ENCODE peak calls at places on chromosomes 5 and 9, in ten cellular contexts. One of them, this sample, is unnamed.

GRCh38 chr9:98380065-98380681 is 124.7 kb upstream of the TBC1D2 start:
- DNase-seq in MM.1S: no peak
- DNase-seq in H9: peak
- DNase-seq in astrocyte of the spinal cord: peak
- DNase-seq in fibroblast of mammary gland: peak
- DNase-seq in heart left ventricle: peak
- DNase-seq in GM23338: peak
- DNase-seq in AG10803: peak
- DNase-seq in upper lobe of right lung: no peak
- DNase-seq in left ventricle myocardium inferior: no peak
- DNase-seq in this sample: peak

GRCh38 chr9:121350993-121351561 is 19.0 kb downstream of the STOM start:
- DNase-seq in MM.1S: no peak
- DNase-seq in H9: no peak
- DNase-seq in astrocyte of the spinal cord: peak
- DNase-seq in fibroblast of mammary gland: peak
- DNase-seq in heart left ventricle: peak
- DNase-seq in GM23338: no peak
- DNase-seq in AG10803: peak
- DNase-seq in upper lobe of right lung: no peak
- DNase-seq in left ventricle myocardium inferior: peak
- DNase-seq in this sample: no peak

GRCh38 chr5:173920024-173920753 is 32.0 kb downstream of the CPEB4 start:
- DNase-seq in MM.1S: no peak
- DNase-seq in H9: no peak
- DNase-seq in astrocyte of the spinal cord: no peak
- DNase-seq in fibroblast of mammary gland: no peak
- DNase-seq in heart left ventricle: no peak
- DNase-seq in GM23338: no peak
- DNase-seq in AG10803: peak
- DNase-seq in upper lobe of right lung: no peak
- DNase-seq in left ventricle myocardium inferior: no peak
- DNase-seq in this sample: no peak

GRCh38 chr5:36657563-36657995 is 51.2 kb downstream of the SLC1A3 start:
- DNase-seq in MM.1S: no peak
- DNase-seq in H9: no peak
- DNase-seq in astrocyte of the spinal cord: peak
- DNase-seq in fibroblast of mammary gland: peak
- DNase-seq in heart left ventricle: peak
- DNase-seq in GM23338: no peak
- DNase-seq in AG10803: peak
- DNase-seq in upper lobe of right lung: no peak
- DNase-seq in left ventricle myocardium inferior: peak
- DNase-seq in this sample: no peak

GRCh38 chr5:147887925-147888324 is 9.4 kb downstream of the SCGB3A2 start:
- DNase-seq in MM.1S: no peak
- DNase-seq in H9: no peak
- DNase-seq in astrocyte of the spinal cord: peak
- DNase-seq in fibroblast of mammary gland: peak
- DNase-seq in heart left ventricle: no peak
- DNase-seq in GM23338: no peak
- DNase-seq in AG10803: no peak
- DNase-seq in upper lobe of right lung: no peak
- DNase-seq in left ventricle myocardium inferior: no peak
- DNase-seq in this sample: no peak

GRCh38 chr9:98860871-98861293 is 53.4 kb downstream of the GALNT12 start:
- DNase-seq in MM.1S: no peak
- DNase-seq in H9: no peak
- DNase-seq in astrocyte of the spinal cord: peak
- DNase-seq in fibroblast of mammary gland: peak
- DNase-seq in heart left ventricle: peak
- DNase-seq in GM23338: peak
- DNase-seq in AG10803: peak
- DNase-seq in upper lobe of right lung: no peak
- DNase-seq in left ventricle myocardium inferior: peak
- DNase-seq in this sample: peak

GRCh38 chr9:93592389-93593021 is 16.1 kb downstream of the PHF2 start:
- DNase-seq in MM.1S: no peak
- DNase-seq in H9: peak
- DNase-seq in astrocyte of the spinal cord: peak
- DNase-seq in fibroblast of mammary gland: no peak
- DNase-seq in heart left ventricle: no peak
- DNase-seq in GM23338: peak
- DNase-seq in AG10803: peak
- DNase-seq in upper lobe of right lung: no peak
- DNase-seq in left ventricle myocardium inferior: no peak
- DNase-seq in this sample: no peak

GRCh38 chr9:124776952-124777645 is at the start of gene OLFML2A:
- DNase-seq in MM.1S: no peak
- DNase-seq in H9: no peak
- DNase-seq in astrocyte of the spinal cord: peak
- DNase-seq in fibroblast of mammary gland: peak
- DNase-seq in heart left ventricle: peak
- DNase-seq in GM23338: peak
- DNase-seq in AG10803: no peak
- DNase-seq in upper lobe of right lung: peak
- DNase-seq in left ventricle myocardium inferior: no peak
- DNase-seq in this sample: peak

GRCh38 chr5:39606592-39606990 is 181.8 kb upstream of the DAB2 start:
- DNase-seq in MM.1S: no peak
- DNase-seq in H9: no peak
- DNase-seq in astrocyte of the spinal cord: no peak
- DNase-seq in fibroblast of mammary gland: no peak
- DNase-seq in heart left ventricle: no peak
- DNase-seq in GM23338: no peak
- DNase-seq in AG10803: no peak
- DNase-seq in upper lobe of right lung: no peak
- DNase-seq in left ventricle myocardium inferior: no peak
- DNase-seq in this sample: no peak

GRCh38 chr9:22210262-22210661 is 201.2 kb upstream of the CDKN2B start:
- DNase-seq in MM.1S: no peak
- DNase-seq in H9: no peak
- DNase-seq in astrocyte of the spinal cord: no peak
- DNase-seq in fibroblast of mammary gland: peak
- DNase-seq in heart left ventricle: no peak
- DNase-seq in GM23338: no peak
- DNase-seq in AG10803: peak
- DNase-seq in upper lobe of right lung: no peak
- DNase-seq in left ventricle myocardium inferior: no peak
- DNase-seq in this sample: no peak

GRCh38 chr9:109118802-109119438 is 827 bp downstream of the TMEM245 start:
- DNase-seq in MM.1S: no peak
- DNase-seq in H9: peak
- DNase-seq in astrocyte of the spinal cord: peak
- DNase-seq in fibroblast of mammary gland: no peak
- DNase-seq in heart left ventricle: no peak
- DNase-seq in GM23338: peak
- DNase-seq in AG10803: peak
- DNase-seq in upper lobe of right lung: no peak
- DNase-seq in left ventricle myocardium inferior: no peak
- DNase-seq in this sample: peak

GRCh38 chr5:54320256-54320655 is 9.9 kb upstream of the ARL15 start:
- DNase-seq in MM.1S: no peak
- DNase-seq in H9: no peak
- DNase-seq in astrocyte of the spinal cord: no peak
- DNase-seq in fibroblast of mammary gland: no peak
- DNase-seq in heart left ventricle: no peak
- DNase-seq in GM23338: no peak
- DNase-seq in AG10803: no peak
- DNase-seq in upper lobe of right lung: no peak
- DNase-seq in left ventricle myocardium inferior: no peak
- DNase-seq in this sample: no peak

GRCh38 chr5:133842846-133843725 is 125.3 kb downstream of the C5orf15 start:
- DNase-seq in MM.1S: no peak
- DNase-seq in H9: no peak
- DNase-seq in astrocyte of the spinal cord: no peak
- DNase-seq in fibroblast of mammary gland: no peak
- DNase-seq in heart left ventricle: no peak
- DNase-seq in GM23338: no peak
- DNase-seq in AG10803: no peak
- DNase-seq in upper lobe of right lung: peak
- DNase-seq in left ventricle myocardium inferior: no peak
- DNase-seq in this sample: no peak

GRCh38 chr5:168891175-168891812 is 312.1 kb upstream of the PANK3 start:
- DNase-seq in MM.1S: no peak
- DNase-seq in H9: no peak
- DNase-seq in astrocyte of the spinal cord: no peak
- DNase-seq in fibroblast of mammary gland: no peak
- DNase-seq in heart left ventricle: no peak
- DNase-seq in GM23338: no peak
- DNase-seq in AG10803: no peak
- DNase-seq in upper lobe of right lung: no peak
- DNase-seq in left ventricle myocardium inferior: no peak
- DNase-seq in this sample: no peak

GRCh38 chr5:1438871-1439270 is 6.4 kb downstream of the SLC6A3 start:
- DNase-seq in MM.1S: no peak
- DNase-seq in H9: no peak
- DNase-seq in astrocyte of the spinal cord: no peak
- DNase-seq in fibroblast of mammary gland: no peak
- DNase-seq in heart left ventricle: peak
- DNase-seq in GM23338: no peak
- DNase-seq in AG10803: no peak
- DNase-seq in upper lobe of right lung: no peak
- DNase-seq in left ventricle myocardium inferior: no peak
- DNase-seq in this sample: no peak

GRCh38 chr5:1436036-1436435 is 9.2 kb downstream of the SLC6A3 start:
- DNase-seq in MM.1S: no peak
- DNase-seq in H9: no peak
- DNase-seq in astrocyte of the spinal cord: no peak
- DNase-seq in fibroblast of mammary gland: no peak
- DNase-seq in heart left ventricle: no peak
- DNase-seq in GM23338: no peak
- DNase-seq in AG10803: no peak
- DNase-seq in upper lobe of right lung: no peak
- DNase-seq in left ventricle myocardium inferior: no peak
- DNase-seq in this sample: no peak

GRCh38 chr5:1436681-1437080 is 8.6 kb downstream of the SLC6A3 start:
- DNase-seq in MM.1S: no peak
- DNase-seq in H9: no peak
- DNase-seq in astrocyte of the spinal cord: no peak
- DNase-seq in fibroblast of mammary gland: no peak
- DNase-seq in heart left ventricle: no peak
- DNase-seq in GM23338: no peak
- DNase-seq in AG10803: no peak
- DNase-seq in upper lobe of right lung: no peak
- DNase-seq in left ventricle myocardium inferior: no peak
- DNase-seq in this sample: no peak

GRCh38 chr5:1437876-1438559 is 7.2 kb downstream of the SLC6A3 start:
- DNase-seq in MM.1S: no peak
- DNase-seq in H9: no peak
- DNase-seq in astrocyte of the spinal cord: no peak
- DNase-seq in fibroblast of mammary gland: no peak
- DNase-seq in heart left ventricle: no peak
- DNase-seq in GM23338: no peak
- DNase-seq in AG10803: no peak
- DNase-seq in upper lobe of right lung: no peak
- DNase-seq in left ventricle myocardium inferior: no peak
- DNase-seq in this sample: no peak

DNA sequence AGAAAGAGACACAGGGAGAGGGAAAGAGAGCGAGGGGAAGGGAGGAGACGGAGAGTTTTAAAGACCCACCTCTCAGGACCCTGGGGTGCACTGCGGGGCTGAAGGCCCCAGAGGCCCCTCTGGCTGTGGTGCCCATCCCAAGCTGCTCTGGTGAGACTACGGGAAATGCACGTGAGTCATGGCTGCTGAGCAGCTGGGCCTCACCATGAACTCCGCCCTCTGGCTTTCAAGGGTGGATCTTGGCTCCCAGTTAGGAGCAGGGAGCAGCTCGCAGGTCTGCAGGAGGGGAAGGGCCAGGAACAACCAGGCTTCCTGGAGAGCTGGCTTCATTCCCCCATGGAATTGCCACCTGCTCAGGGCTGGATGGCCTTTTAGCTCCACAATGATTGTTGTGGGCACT is 7.8 kb downstream of the SLC6A3 start:
- DNase-seq in MM.1S: no peak
- DNase-seq in H9: peak
- DNase-seq in astrocyte of the spinal cord: no peak
- DNase-seq in fibroblast of mammary gland: peak
- DNase-seq in heart left ventricle: no peak
- DNase-seq in GM23338: peak
- DNase-seq in AG10803: peak
- DNase-seq in upper lobe of right lung: no peak
- DNase-seq in left ventricle myocardium inferior: no peak
- DNase-seq in this sample: no peak
- TF ChIP-seq CTCF in MM.1S: no peak
- TF ChIP-seq CTCF in H9: peak
- TF ChIP-seq CTCF in astrocyte of the spinal cord: no peak
- TF ChIP-seq CTCF in fibroblast of mammary gland: no peak
- TF ChIP-seq CTCF in heart left ventricle: no peak
- TF ChIP-seq CTCF in GM23338: no peak
- TF ChIP-seq CTCF in AG10803: peak
- TF ChIP-seq CTCF in upper lobe of right lung: no peak
- TF ChIP-seq CTCF in left ventricle myocardium inferior: no peak
- TF ChIP-seq CTCF in this sample: no peak

DNA sequence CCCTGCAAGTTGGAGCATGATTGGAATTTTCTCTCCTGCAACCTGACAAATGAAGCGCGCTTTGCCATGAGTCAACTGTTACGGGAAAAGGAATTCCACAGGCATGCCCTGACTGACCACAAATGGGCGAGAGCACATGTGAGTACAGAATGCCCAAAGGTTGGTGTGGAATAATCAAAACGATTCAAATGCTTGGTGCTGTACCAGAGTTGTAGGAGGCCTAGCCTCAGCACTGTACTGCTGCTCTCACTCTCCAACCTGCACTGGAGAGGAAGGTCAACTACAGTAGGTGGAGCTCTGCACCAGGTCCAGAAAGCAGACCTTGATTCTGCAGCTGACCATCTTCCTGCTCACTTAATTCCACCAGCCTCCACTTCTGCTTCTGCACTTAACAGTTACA is 406.9 kb upstream of the ACTBL2 start:
- DNase-seq in MM.1S: peak
- DNase-seq in H9: no peak
- DNase-seq in astrocyte of the spinal cord: peak
- DNase-seq in fibroblast of mammary gland: peak
- DNase-seq in heart left ventricle: peak
- DNase-seq in GM23338: peak
- DNase-seq in AG10803: peak
- DNase-seq in upper lobe of right lung: no peak
- DNase-seq in left ventricle myocardium inferior: no peak
- DNase-seq in this sample: peak
- TF ChIP-seq CTCF in MM.1S: peak
- TF ChIP-seq CTCF in H9: no peak
- TF ChIP-seq CTCF in astrocyte of the spinal cord: peak
- TF ChIP-seq CTCF in fibroblast of mammary gland: peak
- TF ChIP-seq CTCF in heart left ventricle: peak
- TF ChIP-seq CTCF in GM23338: no peak
- TF ChIP-seq CTCF in AG10803: peak
- TF ChIP-seq CTCF in upper lobe of right lung: peak
- TF ChIP-seq CTCF in left ventricle myocardium inferior: peak
- TF ChIP-seq CTCF in this sample: no peak

GRCh38 chr5:144487207-144487606 is 316.5 kb downstream of the KCTD16 start:
- DNase-seq in MM.1S: no peak
- DNase-seq in H9: peak
- DNase-seq in astrocyte of the spinal cord: no peak
- DNase-seq in fibroblast of mammary gland: no peak
- DNase-seq in heart left ventricle: no peak
- DNase-seq in GM23338: peak
- DNase-seq in AG10803: no peak
- DNase-seq in upper lobe of right lung: no peak
- DNase-seq in left ventricle myocardium inferior: no peak
- DNase-seq in this sample: no peak
- TF ChIP-seq CTCF in MM.1S: no peak
- TF ChIP-seq CTCF in H9: peak
- TF ChIP-seq CTCF in astrocyte of the spinal cord: peak
- TF ChIP-seq CTCF in fibroblast of mammary gland: peak
- TF ChIP-seq CTCF in heart left ventricle: no peak
- TF ChIP-seq CTCF in GM23338: peak
- TF ChIP-seq CTCF in AG10803: no peak
- TF ChIP-seq CTCF in upper lobe of right lung: no peak
- TF ChIP-seq CTCF in left ventricle myocardium inferior: no peak
- TF ChIP-seq CTCF in this sample: peak

GRCh38 chr9:119986205-119986604 is 593.8 kb downstream of the CDK5RAP2 start:
- DNase-seq in MM.1S: no peak
- DNase-seq in H9: no peak
- DNase-seq in astrocyte of the spinal cord: no peak
- DNase-seq in fibroblast of mammary gland: no peak
- DNase-seq in heart left ventricle: no peak
- DNase-seq in GM23338: no peak
- DNase-seq in AG10803: no peak
- DNase-seq in upper lobe of right lung: no peak
- DNase-seq in left ventricle myocardium inferior: no peak
- DNase-seq in this sample: no peak
- TF ChIP-seq CTCF in MM.1S: no peak
- TF ChIP-seq CTCF in H9: no peak
- TF ChIP-seq CTCF in astrocyte of the spinal cord: no peak
- TF ChIP-seq CTCF in fibroblast of mammary gland: no peak
- TF ChIP-seq CTCF in heart left ventricle: no peak
- TF ChIP-seq CTCF in GM23338: no peak
- TF ChIP-seq CTCF in AG10803: no peak
- TF ChIP-seq CTCF in upper lobe of right lung: no peak
- TF ChIP-seq CTCF in left ventricle myocardium inferior: no peak
- TF ChIP-seq CTCF in this sample: no peak

This sample was measured in GM12865.